ENCODE peak calls at places on chromosomes 3 and 15, in seven cellular contexts. One of them, this sample, is unnamed. For H3K27me3, the result is how much of the 10 kb centered on the place peaks cover.

GRCh38 chr3:121231872-121232271 is 313.9 kb downstream of the POLQ start:
- DNase-seq in uterus: no peak
- DNase-seq in transverse colon: no peak
- DNase-seq in psoas muscle: no peak
- DNase-seq in heart right ventricle: no peak
- DNase-seq in lower lobe of right lung: no peak
- DNase-seq in brain microvascular endothelial cell: no peak
- DNase-seq in this sample: no peak

GRCh38 chr15:92747047-92747446 is 91.5 kb upstream of the FAM174B start:
- DNase-seq in uterus: no peak
- DNase-seq in transverse colon: no peak
- DNase-seq in psoas muscle: no peak
- DNase-seq in heart right ventricle: no peak
- DNase-seq in lower lobe of right lung: no peak
- DNase-seq in brain microvascular endothelial cell: no peak
- DNase-seq in this sample: no peak

GRCh38 chr3:156743859-156744258 is 69.5 kb downstream of the TIPARP start:
- DNase-seq in uterus: no peak
- DNase-seq in transverse colon: no peak
- DNase-seq in psoas muscle: no peak
- DNase-seq in heart right ventricle: no peak
- DNase-seq in lower lobe of right lung: no peak
- DNase-seq in brain microvascular endothelial cell: no peak
- DNase-seq in this sample: no peak

GRCh38 chr15:68612979-68613740 is 34.4 kb downstream of the CORO2B start:
- DNase-seq in uterus: no peak
- DNase-seq in transverse colon: no peak
- DNase-seq in psoas muscle: no peak
- DNase-seq in heart right ventricle: no peak
- DNase-seq in lower lobe of right lung: no peak
- DNase-seq in brain microvascular endothelial cell: no peak
- DNase-seq in this sample: no peak

GRCh38 chr15:60370804-60371700 is 26.7 kb downstream of the ANXA2 start:
- DNase-seq in uterus: peak
- DNase-seq in transverse colon: peak
- DNase-seq in psoas muscle: peak
- DNase-seq in heart right ventricle: no peak
- DNase-seq in lower lobe of right lung: no peak
- DNase-seq in brain microvascular endothelial cell: peak
- DNase-seq in this sample: no peak

GRCh38 chr15:85750319-85750806 is 44.4 kb downstream of the KLHL25 start:
- DNase-seq in uterus: peak
- DNase-seq in transverse colon: peak
- DNase-seq in psoas muscle: peak
- DNase-seq in heart right ventricle: peak
- DNase-seq in lower lobe of right lung: no peak
- DNase-seq in brain microvascular endothelial cell: peak
- DNase-seq in this sample: no peak

GRCh38 chr3:140441006-140441405 is 236.9 kb upstream of the TRIM42 start:
- DNase-seq in uterus: peak
- DNase-seq in transverse colon: no peak
- DNase-seq in psoas muscle: no peak
- DNase-seq in heart right ventricle: no peak
- DNase-seq in lower lobe of right lung: no peak
- DNase-seq in brain microvascular endothelial cell: peak
- DNase-seq in this sample: no peak

GRCh38 chr3:141487419-141488345 is 855 bp downstream of the RASA2 start:
- DNase-seq in uterus: peak
- DNase-seq in transverse colon: peak
- DNase-seq in psoas muscle: peak
- DNase-seq in heart right ventricle: peak
- DNase-seq in lower lobe of right lung: peak
- DNase-seq in brain microvascular endothelial cell: peak
- DNase-seq in this sample: peak

GRCh38 chr3:132084982-132085381 is 50.2 kb upstream of the CPNE4 start:
- DNase-seq in uterus: no peak
- DNase-seq in transverse colon: no peak
- DNase-seq in psoas muscle: no peak
- DNase-seq in heart right ventricle: no peak
- DNase-seq in lower lobe of right lung: no peak
- DNase-seq in brain microvascular endothelial cell: no peak
- DNase-seq in this sample: no peak

GRCh38 chr3:159480046-159480445 is 508.6 kb upstream of the IL12A start:
- DNase-seq in uterus: no peak
- DNase-seq in transverse colon: no peak
- DNase-seq in psoas muscle: no peak
- DNase-seq in heart right ventricle: no peak
- DNase-seq in lower lobe of right lung: no peak
- DNase-seq in brain microvascular endothelial cell: no peak
- DNase-seq in this sample: no peak

GRCh38 chr3:71723452-71724170 is 1.6 kb downstream of the EIF4E3 start:
- DNase-seq in uterus: no peak
- DNase-seq in transverse colon: no peak
- DNase-seq in psoas muscle: no peak
- DNase-seq in heart right ventricle: no peak
- DNase-seq in lower lobe of right lung: no peak
- DNase-seq in brain microvascular endothelial cell: no peak
- DNase-seq in this sample: no peak

GRCh38 chr3:161674402-161674801 is 177.8 kb downstream of the OTOL1 start:
- DNase-seq in uterus: no peak
- DNase-seq in transverse colon: no peak
- DNase-seq in psoas muscle: no peak
- DNase-seq in heart right ventricle: no peak
- DNase-seq in lower lobe of right lung: no peak
- DNase-seq in brain microvascular endothelial cell: no peak
- DNase-seq in this sample: no peak

GRCh38 chr3:74033366-74033765 is 408.6 kb upstream of the PDZRN3 start:
- DNase-seq in uterus: no peak
- DNase-seq in transverse colon: no peak
- DNase-seq in psoas muscle: no peak
- DNase-seq in heart right ventricle: no peak
- DNase-seq in lower lobe of right lung: no peak
- DNase-seq in brain microvascular endothelial cell: no peak
- DNase-seq in this sample: no peak

GRCh38 chr3:129592362-129593150 is 13.9 kb downstream of the PLXND1 start:
- DNase-seq in uterus: peak
- DNase-seq in transverse colon: peak
- DNase-seq in psoas muscle: peak
- DNase-seq in heart right ventricle: peak
- DNase-seq in lower lobe of right lung: peak
- DNase-seq in brain microvascular endothelial cell: no peak
- DNase-seq in this sample: peak

GRCh38 chr3:188021502-188022040 is 132.4 kb upstream of the LPP start:
- DNase-seq in uterus: no peak
- DNase-seq in transverse colon: no peak
- DNase-seq in psoas muscle: no peak
- DNase-seq in heart right ventricle: no peak
- DNase-seq in lower lobe of right lung: no peak
- DNase-seq in brain microvascular endothelial cell: peak
- DNase-seq in this sample: no peak

DNA sequence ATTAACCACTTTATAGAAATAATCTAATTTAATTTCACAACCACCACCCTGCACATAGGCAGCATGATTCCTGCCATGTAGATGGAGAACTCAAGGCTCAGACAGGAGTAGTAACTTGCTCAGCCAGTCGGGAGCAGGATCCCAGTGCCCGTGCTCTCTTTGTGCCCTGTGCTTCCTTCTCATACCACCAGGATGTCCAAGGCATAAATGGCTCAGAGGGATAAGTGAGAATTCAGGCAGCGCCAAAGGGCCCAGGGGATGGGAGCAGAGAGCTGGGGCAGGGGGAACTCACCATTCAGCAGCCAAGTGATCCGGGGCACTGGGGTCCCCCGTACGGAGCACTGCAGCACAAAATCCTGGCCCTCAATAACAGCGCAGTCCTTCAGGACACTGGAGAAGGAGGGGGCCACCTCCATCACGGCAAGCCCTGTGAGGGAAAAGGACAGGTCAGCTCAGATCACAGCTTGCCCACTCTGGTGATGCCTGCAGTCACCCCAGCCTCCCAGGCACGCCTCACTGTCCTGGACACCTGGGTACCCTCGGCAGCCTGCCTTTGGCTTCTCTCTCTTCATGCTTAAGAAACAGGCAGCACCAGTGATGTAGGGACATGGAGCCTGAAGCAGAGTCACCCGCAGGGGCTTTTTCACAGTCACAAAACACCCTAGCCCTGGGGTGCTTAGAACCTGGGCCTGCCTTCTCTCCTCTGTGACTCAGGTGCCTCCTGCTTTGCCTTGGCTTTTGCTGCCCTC is 141.0 kb upstream of the HACD2 start:
- DNase-seq in uterus: no peak
- DNase-seq in transverse colon: no peak
- DNase-seq in psoas muscle: no peak
- DNase-seq in heart right ventricle: no peak
- DNase-seq in lower lobe of right lung: no peak
- DNase-seq in brain microvascular endothelial cell: no peak
- DNase-seq in this sample: no peak
- TF ChIP-seq CTCF in uterus: no peak
- TF ChIP-seq CTCF in transverse colon: no peak
- TF ChIP-seq CTCF in psoas muscle: no peak
- TF ChIP-seq CTCF in heart right ventricle: no peak
- TF ChIP-seq CTCF in lower lobe of right lung: no peak
- TF ChIP-seq CTCF in brain microvascular endothelial cell: peak
- TF ChIP-seq CTCF in this sample: peak

GRCh38 chr3:119019767-119020518 is 14.7 kb downstream of the IGSF11 start:
- DNase-seq in uterus: no peak
- DNase-seq in transverse colon: no peak
- DNase-seq in psoas muscle: no peak
- DNase-seq in heart right ventricle: no peak
- DNase-seq in lower lobe of right lung: no peak
- DNase-seq in brain microvascular endothelial cell: no peak
- DNase-seq in this sample: no peak

DNA sequence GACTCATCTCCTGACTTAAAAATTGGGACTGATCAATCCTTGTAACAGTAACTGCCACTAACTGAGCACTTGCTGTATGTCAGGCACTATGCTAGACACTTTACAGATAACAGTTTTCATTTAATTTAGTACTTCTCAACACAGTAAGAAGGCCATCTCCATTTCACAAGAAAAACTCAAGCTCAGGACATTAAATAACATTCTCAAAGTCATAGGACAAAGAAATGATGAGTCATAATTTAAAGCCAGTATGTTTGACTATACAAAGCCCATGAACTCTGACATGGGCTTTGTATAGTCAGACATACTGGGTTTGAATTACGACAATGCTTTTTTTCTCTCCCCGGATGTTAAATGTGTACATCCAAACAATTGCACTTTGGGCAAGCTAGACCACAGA is 9.3 kb downstream of the IGSF11 start:
- DNase-seq in uterus: no peak
- DNase-seq in transverse colon: no peak
- DNase-seq in psoas muscle: no peak
- DNase-seq in heart right ventricle: no peak
- DNase-seq in lower lobe of right lung: no peak
- DNase-seq in brain microvascular endothelial cell: no peak
- DNase-seq in this sample: no peak
- H3K27me3 ChIP-seq in uterus: under half
- H3K27me3 ChIP-seq in transverse colon: under half
- H3K27me3 ChIP-seq in psoas muscle: under half
- H3K27me3 ChIP-seq in heart right ventricle: under half
- H3K27me3 ChIP-seq in lower lobe of right lung: under half
- H3K27me3 ChIP-seq in brain microvascular endothelial cell: under half
- H3K27me3 ChIP-seq in this sample: under half

GRCh38 chr3:13135811-13136321 is 62.6 kb upstream of the IQSEC1 start:
- DNase-seq in uterus: no peak
- DNase-seq in transverse colon: no peak
- DNase-seq in psoas muscle: no peak
- DNase-seq in heart right ventricle: no peak
- DNase-seq in lower lobe of right lung: peak
- DNase-seq in brain microvascular endothelial cell: no peak
- DNase-seq in this sample: no peak
- H3K4me3 ChIP-seq in uterus: no peak
- H3K4me3 ChIP-seq in transverse colon: no peak
- H3K4me3 ChIP-seq in psoas muscle: no peak
- H3K4me3 ChIP-seq in heart right ventricle: no peak
- H3K4me3 ChIP-seq in lower lobe of right lung: no peak
- H3K4me3 ChIP-seq in brain microvascular endothelial cell: no peak
- H3K4me3 ChIP-seq in this sample: no peak

DNA sequence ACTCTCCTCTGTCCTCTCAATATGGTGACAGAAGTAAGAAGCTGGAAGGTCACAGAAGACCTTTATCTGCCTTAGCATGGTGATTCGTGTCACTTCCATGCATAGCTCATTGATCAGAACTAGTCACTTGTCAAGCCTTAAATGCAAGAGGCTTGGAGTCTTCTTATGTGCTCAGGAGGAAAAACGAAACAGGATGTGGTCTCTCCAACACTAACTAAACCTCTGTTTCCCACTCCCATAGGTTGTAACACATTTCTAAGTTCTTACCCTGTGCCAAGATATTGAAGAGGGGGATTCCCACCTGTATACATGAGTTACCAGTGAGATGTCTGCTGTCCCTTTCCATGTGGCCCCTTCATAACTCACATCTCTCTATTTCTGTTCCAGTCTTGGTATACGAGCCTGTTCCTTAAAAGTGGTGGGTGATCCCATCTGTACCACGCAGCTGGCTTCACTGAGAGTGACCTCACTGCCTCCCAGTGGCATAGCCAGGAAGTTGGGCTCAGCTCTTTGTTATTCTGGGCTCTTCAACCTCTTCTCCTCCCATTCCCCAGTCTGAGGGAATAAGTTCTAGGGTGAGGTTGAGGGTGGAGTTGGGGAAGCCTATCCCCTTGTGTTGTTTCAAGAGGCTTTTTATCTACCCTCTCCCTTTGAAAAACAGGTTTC is 203.2 kb upstream of the PPP2R3A start:
- DNase-seq in uterus: no peak
- DNase-seq in transverse colon: no peak
- DNase-seq in psoas muscle: no peak
- DNase-seq in heart right ventricle: no peak
- DNase-seq in lower lobe of right lung: no peak
- DNase-seq in brain microvascular endothelial cell: no peak
- DNase-seq in this sample: peak
- TF ChIP-seq CTCF in uterus: no peak
- TF ChIP-seq CTCF in transverse colon: no peak
- TF ChIP-seq CTCF in psoas muscle: no peak
- TF ChIP-seq CTCF in heart right ventricle: no peak
- TF ChIP-seq CTCF in lower lobe of right lung: no peak
- TF ChIP-seq CTCF in brain microvascular endothelial cell: no peak
- TF ChIP-seq CTCF in this sample: peak

GRCh38 chr15:72280751-72281150 is 8.4 kb upstream of the PARP6 start:
- DNase-seq in uterus: no peak
- DNase-seq in transverse colon: no peak
- DNase-seq in psoas muscle: no peak
- DNase-seq in heart right ventricle: no peak
- DNase-seq in lower lobe of right lung: no peak
- DNase-seq in brain microvascular endothelial cell: no peak
- DNase-seq in this sample: no peak
- H3K27me3 ChIP-seq in uterus: under half
- H3K27me3 ChIP-seq in transverse colon: under half
- H3K27me3 ChIP-seq in psoas muscle: under half
- H3K27me3 ChIP-seq in heart right ventricle: under half
- H3K27me3 ChIP-seq in lower lobe of right lung: under half
- H3K27me3 ChIP-seq in brain microvascular endothelial cell: under half
- H3K27me3 ChIP-seq in this sample: under half

This sample was measured in WERI-Rb-1.